ENCODE peak calls at places on chromosomes 11 and 22, in eight cellular contexts. One of them, this sample, is unnamed.

GRCh38 chr11:61602775-61603569 is 22.1 kb upstream of the SYT7 start:
- DNase-seq in osteocyte: no peak
- DNase-seq in adrenal gland: peak
- DNase-seq in transverse colon: peak
- DNase-seq in mesothelial cell of epicardium: no peak
- DNase-seq in mucosa of descending colon: peak
- DNase-seq in tibial artery: peak
- DNase-seq in WTC11: no peak
- DNase-seq in this sample: no peak

GRCh38 chr22:45310331-45311032 is 748 bp downstream of the FAM118A start:
- DNase-seq in transverse colon: no peak
- DNase-seq in tibial artery: no peak
- DNase-seq in WTC11: no peak
- DNase-seq in osteocyte: no peak
- DNase-seq in mesothelial cell of epicardium: no peak
- DNase-seq in mucosa of descending colon: no peak
- DNase-seq in adrenal gland: no peak
- DNase-seq in this sample: no peak

GRCh38 chr22:19429950-19430889 is 1.3 kb downstream of the HIRA start:
- DNase-seq in mucosa of descending colon: peak
- DNase-seq in adrenal gland: peak
- DNase-seq in tibial artery: no peak
- DNase-seq in WTC11: no peak
- DNase-seq in transverse colon: peak
- DNase-seq in mesothelial cell of epicardium: no peak
- DNase-seq in osteocyte: no peak
- DNase-seq in this sample: no peak

GRCh38 chr11:35427158-35427557 is 7.8 kb upstream of the SLC1A2 start:
- DNase-seq in WTC11: no peak
- DNase-seq in mesothelial cell of epicardium: no peak
- DNase-seq in osteocyte: no peak
- DNase-seq in adrenal gland: no peak
- DNase-seq in tibial artery: no peak
- DNase-seq in transverse colon: no peak
- DNase-seq in mucosa of descending colon: no peak
- DNase-seq in this sample: no peak

GRCh38 chr11:33294224-33294623 is 37.0 kb downstream of the HIPK3 start:
- DNase-seq in adrenal gland: no peak
- DNase-seq in osteocyte: no peak
- DNase-seq in WTC11: no peak
- DNase-seq in mucosa of descending colon: no peak
- DNase-seq in tibial artery: no peak
- DNase-seq in mesothelial cell of epicardium: no peak
- DNase-seq in transverse colon: no peak
- DNase-seq in this sample: no peak

GRCh38 chr11:1854949-1855885 is 2.3 kb downstream of the LSP1 start:
- DNase-seq in tibial artery: no peak
- DNase-seq in adrenal gland: no peak
- DNase-seq in mesothelial cell of epicardium: no peak
- DNase-seq in osteocyte: no peak
- DNase-seq in transverse colon: no peak
- DNase-seq in mucosa of descending colon: no peak
- DNase-seq in WTC11: no peak
- DNase-seq in this sample: no peak

GRCh38 chr22:20087319-20088262 is 7.5 kb downstream of the DGCR8 start:
- DNase-seq in tibial artery: no peak
- DNase-seq in mesothelial cell of epicardium: no peak
- DNase-seq in mucosa of descending colon: peak
- DNase-seq in adrenal gland: no peak
- DNase-seq in transverse colon: no peak
- DNase-seq in WTC11: no peak
- DNase-seq in osteocyte: no peak
- DNase-seq in this sample: no peak

GRCh38 chr11:61699737-61700160 is 19.6 kb downstream of the DAGLA start:
- DNase-seq in adrenal gland: peak
- DNase-seq in tibial artery: no peak
- DNase-seq in transverse colon: peak
- DNase-seq in mucosa of descending colon: peak
- DNase-seq in mesothelial cell of epicardium: no peak
- DNase-seq in osteocyte: no peak
- DNase-seq in WTC11: no peak
- DNase-seq in this sample: no peak

GRCh38 chr11:87391501-87391900 is 353.8 kb downstream of the TMEM135 start:
- DNase-seq in adrenal gland: no peak
- DNase-seq in mesothelial cell of epicardium: no peak
- DNase-seq in tibial artery: no peak
- DNase-seq in transverse colon: no peak
- DNase-seq in osteocyte: no peak
- DNase-seq in mucosa of descending colon: no peak
- DNase-seq in WTC11: no peak
- DNase-seq in this sample: no peak

GRCh38 chr11:129260750-129261149 is 68.6 kb upstream of the ARHGAP32 start:
- DNase-seq in WTC11: no peak
- DNase-seq in mucosa of descending colon: no peak
- DNase-seq in tibial artery: no peak
- DNase-seq in adrenal gland: no peak
- DNase-seq in transverse colon: no peak
- DNase-seq in mesothelial cell of epicardium: no peak
- DNase-seq in osteocyte: no peak
- DNase-seq in this sample: no peak

GRCh38 chr11:84261707-84262106 is 975.5 kb upstream of the CCDC90B start:
- DNase-seq in tibial artery: no peak
- DNase-seq in osteocyte: no peak
- DNase-seq in mesothelial cell of epicardium: no peak
- DNase-seq in transverse colon: no peak
- DNase-seq in adrenal gland: peak
- DNase-seq in WTC11: peak
- DNase-seq in mucosa of descending colon: no peak
- DNase-seq in this sample: no peak
- TF ChIP-seq CTCF in tibial artery: no peak
- TF ChIP-seq CTCF in osteocyte: no peak
- TF ChIP-seq CTCF in mesothelial cell of epicardium: no peak
- TF ChIP-seq CTCF in transverse colon: no peak
- TF ChIP-seq CTCF in adrenal gland: peak
- TF ChIP-seq CTCF in WTC11: peak
- TF ChIP-seq CTCF in mucosa of descending colon: no peak
- TF ChIP-seq CTCF in this sample: no peak

GRCh38 chr11:72454791-72455190 is 20.5 kb upstream of the CLPB start:
- DNase-seq in WTC11: peak
- DNase-seq in transverse colon: no peak
- DNase-seq in tibial artery: no peak
- DNase-seq in adrenal gland: no peak
- DNase-seq in mesothelial cell of epicardium: no peak
- DNase-seq in mucosa of descending colon: no peak
- DNase-seq in osteocyte: no peak
- DNase-seq in this sample: no peak
- TF ChIP-seq CTCF in WTC11: no peak
- TF ChIP-seq CTCF in transverse colon: no peak
- TF ChIP-seq CTCF in tibial artery: no peak
- TF ChIP-seq CTCF in adrenal gland: no peak
- TF ChIP-seq CTCF in mesothelial cell of epicardium: no peak
- TF ChIP-seq CTCF in mucosa of descending colon: no peak
- TF ChIP-seq CTCF in osteocyte: no peak
- TF ChIP-seq CTCF in this sample: no peak

DNA sequence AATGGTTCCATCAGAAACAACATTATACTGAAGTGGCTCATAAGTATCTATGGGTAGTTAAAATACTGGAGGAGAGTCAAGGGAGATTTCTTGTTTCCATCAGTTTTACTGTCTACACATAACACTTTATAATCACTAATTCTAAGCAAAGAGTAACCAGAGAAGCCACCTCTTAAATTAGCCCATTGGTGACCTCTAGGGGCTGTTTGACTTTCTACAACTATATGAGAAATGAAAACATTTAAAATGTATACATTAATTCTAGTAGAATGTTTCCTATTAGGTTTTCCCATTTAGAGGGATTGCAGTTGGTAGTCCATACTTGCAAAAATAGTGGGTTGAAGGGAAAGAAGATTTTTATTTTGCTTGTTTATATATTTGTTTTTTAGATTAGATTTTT is 504.3 kb downstream of the FAM181B start:
- DNase-seq in osteocyte: no peak
- DNase-seq in adrenal gland: no peak
- DNase-seq in tibial artery: no peak
- DNase-seq in mucosa of descending colon: no peak
- DNase-seq in transverse colon: no peak
- DNase-seq in WTC11: no peak
- DNase-seq in mesothelial cell of epicardium: no peak
- DNase-seq in this sample: no peak
- TF ChIP-seq CTCF in osteocyte: peak
- TF ChIP-seq CTCF in adrenal gland: peak
- TF ChIP-seq CTCF in tibial artery: no peak
- TF ChIP-seq CTCF in mucosa of descending colon: no peak
- TF ChIP-seq CTCF in transverse colon: no peak
- TF ChIP-seq CTCF in WTC11: no peak
- TF ChIP-seq CTCF in mesothelial cell of epicardium: peak
- TF ChIP-seq CTCF in this sample: no peak

GRCh38 chr11:73729594-73730206 is 31.2 kb downstream of the RAB6A start:
- DNase-seq in WTC11: peak
- DNase-seq in osteocyte: no peak
- DNase-seq in mesothelial cell of epicardium: no peak
- DNase-seq in transverse colon: no peak
- DNase-seq in adrenal gland: no peak
- DNase-seq in tibial artery: no peak
- DNase-seq in mucosa of descending colon: no peak
- DNase-seq in this sample: no peak
- TF ChIP-seq CTCF in WTC11: peak
- TF ChIP-seq CTCF in osteocyte: peak
- TF ChIP-seq CTCF in mesothelial cell of epicardium: peak
- TF ChIP-seq CTCF in transverse colon: peak
- TF ChIP-seq CTCF in adrenal gland: peak
- TF ChIP-seq CTCF in tibial artery: no peak
- TF ChIP-seq CTCF in mucosa of descending colon: no peak
- TF ChIP-seq CTCF in this sample: no peak

DNA sequence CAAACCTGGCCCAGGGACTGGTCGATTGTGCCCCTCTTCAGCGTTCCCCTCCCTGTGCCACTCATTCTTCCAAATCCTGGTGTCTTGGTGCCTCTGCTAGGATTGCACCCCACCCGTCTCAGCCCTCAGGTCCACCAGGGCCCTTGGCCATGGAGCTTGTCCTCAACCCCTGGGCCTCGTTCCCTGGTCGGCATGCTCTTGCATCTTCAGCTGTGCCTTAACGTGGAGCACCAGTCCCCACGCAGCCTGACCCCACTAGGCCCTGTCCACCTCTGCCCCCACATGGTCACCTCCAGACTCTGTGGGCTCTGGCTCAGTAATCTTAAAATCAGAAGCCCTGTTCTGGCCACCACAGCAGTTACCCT is 61.1 kb downstream of the OSBP2 start:
- DNase-seq in mesothelial cell of epicardium: no peak
- DNase-seq in mucosa of descending colon: no peak
- DNase-seq in tibial artery: no peak
- DNase-seq in adrenal gland: no peak
- DNase-seq in osteocyte: no peak
- DNase-seq in WTC11: no peak
- DNase-seq in transverse colon: no peak
- DNase-seq in this sample: no peak
- TF ChIP-seq CTCF in mesothelial cell of epicardium: no peak
- TF ChIP-seq CTCF in mucosa of descending colon: no peak
- TF ChIP-seq CTCF in tibial artery: no peak
- TF ChIP-seq CTCF in adrenal gland: no peak
- TF ChIP-seq CTCF in osteocyte: peak
- TF ChIP-seq CTCF in WTC11: no peak
- TF ChIP-seq CTCF in transverse colon: no peak
- TF ChIP-seq CTCF in this sample: no peak

DNA sequence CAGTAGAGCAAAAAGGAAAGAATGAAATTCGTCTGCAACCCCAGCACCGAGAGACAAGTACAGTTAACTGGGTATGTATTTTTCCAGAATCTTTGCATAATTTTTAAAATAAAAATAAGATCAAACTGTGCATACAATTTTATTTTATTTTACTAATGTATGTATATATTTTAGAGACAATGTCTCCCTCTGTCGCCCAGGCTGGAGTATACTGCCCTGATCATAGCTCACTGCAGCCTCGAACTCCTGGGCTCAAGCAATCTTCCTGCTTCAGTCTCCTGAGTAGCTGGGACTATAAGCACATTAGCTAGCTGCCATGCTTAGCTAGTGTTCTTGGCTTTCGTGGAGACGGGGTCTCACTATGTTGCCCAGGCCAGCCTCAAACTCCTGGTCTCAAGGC is 18.8 kb upstream of the DRD2 start:
- DNase-seq in tibial artery: no peak
- DNase-seq in mucosa of descending colon: no peak
- DNase-seq in transverse colon: no peak
- DNase-seq in osteocyte: no peak
- DNase-seq in adrenal gland: no peak
- DNase-seq in WTC11: no peak
- DNase-seq in mesothelial cell of epicardium: no peak
- DNase-seq in this sample: no peak
- TF ChIP-seq CTCF in tibial artery: no peak
- TF ChIP-seq CTCF in mucosa of descending colon: no peak
- TF ChIP-seq CTCF in transverse colon: no peak
- TF ChIP-seq CTCF in osteocyte: no peak
- TF ChIP-seq CTCF in adrenal gland: no peak
- TF ChIP-seq CTCF in WTC11: no peak
- TF ChIP-seq CTCF in mesothelial cell of epicardium: no peak
- TF ChIP-seq CTCF in this sample: no peak

This sample was measured in activated B cell treated with CpG ODN at 0.5 μM for 24 hours.